ENCODE peak calls at places on chromosomes 5 and 9, in six cellular contexts. V is WERI-Rb-1, Z is neural crest cell, U is colonic mucosa, C is fibroblast of the aortic adventitia, J is HCT116. S is an unnamed sample.

GRCh38 chr5:132829742-132830435 is 558 bp downstream of the SHROOM1 start:
- DNase-seq in V (peak; percentile 86), Z (peak; percentile 68), U (peak; percentile 84), C (peak; percentile 59), J (peak; percentile 38), S (peak; percentile 67)

GRCh38 chr9:132789706-132790105 is 88.4 kb downstream of the AK8 start:
- DNase-seq in V (no peak), Z (no peak), U (peak; percentile 8), C (no peak), J (no peak), S (no peak)

GRCh38 chr9:113349434-113350337 is at the start of gene BSPRY:
- DNase-seq in V (no peak), Z (no peak), U (peak; percentile 63), C (no peak), J (peak; percentile 18), S (no peak)

GRCh38 chr5:14439087-14439841 is 142.3 kb upstream of the OTULINL start:
- DNase-seq in V (no peak), Z (no peak), U (no peak), C (peak; percentile 69), J (no peak), S (peak; percentile 36)

GRCh38 chr5:122400961-122401360 is 88.9 kb downstream of the SNCAIP start:
- DNase-seq in V (no peak), Z (no peak), U (no peak), C (no peak), J (no peak), S (no peak)

GRCh38 chr5:95178046-95178651 is 106.7 kb downstream of the MCTP1 start:
- DNase-seq in V (peak; percentile 83), Z (peak; percentile 25), U (no peak), C (peak; percentile 24), J (peak; percentile 29), S (peak; percentile 17)

GRCh38 chr5:32223972-32224608 is 50.0 kb upstream of the GOLPH3 start:
- DNase-seq in V (no peak), Z (no peak), U (no peak), C (peak; percentile 63), J (peak; percentile 24), S (peak; percentile 60)

GRCh38 chr5:156174225-156174624 is 152.7 kb upstream of the SGCD start:
- DNase-seq in V (no peak), Z (no peak), U (no peak), C (no peak), J (no peak), S (no peak)

GRCh38 chr5:147613359-147613758 is 103.5 kb upstream of the DPYSL3 start:
- DNase-seq in V (no peak), Z (no peak), U (no peak), C (peak; percentile 59), J (no peak), S (peak; percentile 84)

GRCh38 chr5:137604348-137605095 is 105.4 kb upstream of the SPOCK1 start:
- DNase-seq in V (peak; percentile 49), Z (no peak), U (no peak), C (no peak), J (no peak), S (no peak)

GRCh38 chr9:78697653-78698052 is 400.7 kb downstream of the PSAT1 start:
- DNase-seq in V (no peak), Z (no peak), U (no peak), C (no peak), J (no peak), S (no peak)

GRCh38 chr5:133945561-133945960 is 22.9 kb downstream of the C5orf15 start:
- DNase-seq in V (no peak), Z (no peak), U (no peak), C (no peak), J (no peak), S (no peak)

GRCh38 chr9:109699019-109699418 is 81.0 kb upstream of the PALM2AKAP2 start:
- DNase-seq in V (no peak), Z (no peak), U (no peak), C (no peak), J (no peak), S (no peak)

GRCh38 chr9:111438576-111439235 is 45.5 kb downstream of the ECPAS start:
- DNase-seq in V (no peak), Z (no peak), U (no peak), C (peak; percentile 52), J (no peak), S (peak; percentile 38)

GRCh38 chr9:133282454-133283238 is 7.6 kb upstream of the ABO start:
- DNase-seq in V (no peak), Z (no peak), U (peak; percentile 79), C (no peak), J (no peak), S (no peak)

GRCh38 chr5:3348576-3349535 is 246.8 kb upstream of the IRX1 start:
- DNase-seq in V (no peak), Z (no peak), U (peak; percentile 4), C (no peak), J (no peak), S (no peak)

GRCh38 chr5:125552486-125552885 is 806.0 kb upstream of the ZNF608 start:
- DNase-seq in V (no peak), Z (no peak), U (no peak), C (peak; percentile 21), J (no peak), S (no peak)

GRCh38 chr5:149959406-149960236 is 937 bp upstream of the SLC26A2 start:
- DNase-seq in V (peak; percentile 37), Z (no peak), U (no peak), C (peak; percentile 74), J (peak; percentile 87), S (peak; percentile 84)

DNA sequence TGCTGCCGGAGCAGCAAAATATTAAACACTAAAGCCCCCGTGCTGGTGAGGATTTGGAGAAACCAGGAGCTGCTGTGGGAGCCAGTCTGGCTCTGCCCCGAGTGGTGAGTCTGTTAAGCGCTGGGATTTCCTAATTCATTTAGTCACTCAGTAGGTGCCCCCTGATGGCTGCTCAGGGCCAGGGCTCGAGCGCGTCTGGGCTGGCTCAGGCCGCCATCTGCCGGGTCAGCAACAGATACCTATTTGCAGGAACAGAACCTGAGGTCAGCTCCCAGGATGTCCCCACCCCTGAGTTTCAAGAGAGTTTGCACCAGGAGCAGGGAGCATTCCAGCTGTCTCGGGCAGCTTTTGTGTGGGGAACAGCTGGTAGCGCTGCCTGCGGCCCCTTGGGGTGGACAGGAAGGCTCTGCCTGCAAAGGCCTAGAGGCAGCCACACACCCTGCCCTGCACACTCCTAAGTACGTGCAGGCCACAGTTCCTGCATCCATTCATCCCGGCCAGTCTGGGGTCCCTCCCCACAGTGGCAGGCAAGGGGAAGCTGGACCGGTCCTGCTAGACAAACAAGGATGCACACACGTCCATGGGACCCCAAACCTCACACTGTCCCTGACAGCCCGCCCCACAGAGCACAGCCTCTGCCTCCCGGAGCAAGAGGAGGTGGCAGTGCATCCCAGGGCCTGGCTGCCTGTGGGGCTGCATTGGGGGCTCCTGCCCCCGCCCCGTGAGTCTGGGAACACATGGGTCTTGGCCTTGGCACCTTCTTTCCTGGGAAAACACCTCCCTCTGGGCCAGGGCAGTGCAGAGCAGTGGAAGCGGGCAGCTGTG is 83.7 kb downstream of the ADAMTS2 start:
- DNase-seq in V (peak; percentile 79), Z (peak; percentile 37), U (no peak), C (no peak), J (no peak), S (peak; percentile 33)
- TF ChIP-seq CTCF in V (peak; percentile 65), Z (peak; percentile 52), U (no peak), C (peak; percentile 28), J (peak; percentile 35), S (peak; percentile 18)

DNA sequence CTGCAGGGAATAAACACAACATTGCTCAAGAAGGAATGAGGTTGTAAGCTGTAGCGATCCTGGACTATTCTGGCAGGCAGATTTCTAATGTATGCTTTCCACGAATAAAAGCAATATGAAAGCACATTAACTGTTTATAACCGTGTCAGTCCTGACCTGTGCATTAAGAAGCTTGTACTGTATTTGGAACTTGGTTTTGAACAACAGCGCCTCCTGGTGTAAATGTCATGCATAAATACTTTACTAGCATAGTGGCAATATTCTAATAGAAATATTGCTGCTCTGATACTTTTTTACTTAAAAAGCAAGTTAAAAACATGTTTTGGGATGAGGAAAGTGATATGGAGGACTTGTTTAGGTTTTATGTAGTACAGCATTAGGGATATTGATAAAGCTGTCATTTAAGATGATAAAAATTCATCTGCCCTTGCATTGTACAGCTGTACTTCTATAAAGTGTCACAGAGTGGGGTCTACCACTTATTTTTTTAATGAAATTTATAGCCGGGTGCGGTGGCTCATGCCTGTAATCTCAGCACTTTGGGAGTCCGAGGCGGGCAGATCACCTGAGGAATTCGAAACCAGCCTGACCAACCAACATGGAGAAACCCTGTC is 70.7 kb upstream of the GNE start:
- DNase-seq in V (peak; percentile 55), Z (peak; percentile 51), U (peak; percentile 79), C (peak; percentile 88), J (peak; percentile 63), S (peak; percentile 88)
- TF ChIP-seq CTCF in V (peak; percentile 52), Z (peak; percentile 93), U (peak; percentile 77), C (peak; percentile 74), J (peak; percentile 86), S (peak; percentile 76)

DNA sequence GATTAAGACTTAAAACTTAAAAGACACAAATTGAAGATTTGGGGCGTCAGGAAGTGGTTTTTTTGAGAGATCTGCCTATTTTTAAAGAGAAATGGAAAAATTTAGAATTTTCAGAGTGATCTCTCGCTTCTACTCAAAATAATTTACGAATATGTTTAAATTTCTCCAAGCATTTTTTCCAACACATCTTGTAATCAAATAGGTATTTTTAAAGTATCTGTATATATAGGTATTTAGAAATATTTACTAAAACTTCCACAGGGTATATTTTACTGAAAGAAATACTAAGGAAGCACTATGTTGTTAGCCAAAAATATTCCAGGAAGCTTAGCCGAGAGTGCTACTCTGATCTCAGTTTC is 9.8 kb upstream of the PCDHB1 start:
- DNase-seq in V (no peak), Z (no peak), U (no peak), C (no peak), J (no peak), S (no peak)
- TF ChIP-seq CTCF in V (no peak), Z (peak; percentile 29), U (no peak), C (no peak), J (no peak), S (no peak)

GRCh38 chr9:130328349-130328801 is 62.8 kb downstream of the HMCN2 start:
- DNase-seq in V (no peak), Z (no peak), U (peak; percentile 44), C (peak; percentile 13), J (no peak), S (peak; percentile 21)

GRCh38 chr9:130329061-130329460 is 63.5 kb downstream of the HMCN2 start:
- DNase-seq in V (no peak), Z (no peak), U (no peak), C (no peak), J (no peak), S (no peak)

GRCh38 chr9:130327781-130328348 is 62.3 kb downstream of the HMCN2 start:
- DNase-seq in V (peak; percentile 43), Z (no peak), U (peak; percentile 33), C (no peak), J (no peak), S (no peak)

GRCh38 chr9:130325921-130326320 is 60.4 kb downstream of the HMCN2 start:
- DNase-seq in V (no peak), Z (no peak), U (no peak), C (no peak), J (no peak), S (no peak)

DNA sequence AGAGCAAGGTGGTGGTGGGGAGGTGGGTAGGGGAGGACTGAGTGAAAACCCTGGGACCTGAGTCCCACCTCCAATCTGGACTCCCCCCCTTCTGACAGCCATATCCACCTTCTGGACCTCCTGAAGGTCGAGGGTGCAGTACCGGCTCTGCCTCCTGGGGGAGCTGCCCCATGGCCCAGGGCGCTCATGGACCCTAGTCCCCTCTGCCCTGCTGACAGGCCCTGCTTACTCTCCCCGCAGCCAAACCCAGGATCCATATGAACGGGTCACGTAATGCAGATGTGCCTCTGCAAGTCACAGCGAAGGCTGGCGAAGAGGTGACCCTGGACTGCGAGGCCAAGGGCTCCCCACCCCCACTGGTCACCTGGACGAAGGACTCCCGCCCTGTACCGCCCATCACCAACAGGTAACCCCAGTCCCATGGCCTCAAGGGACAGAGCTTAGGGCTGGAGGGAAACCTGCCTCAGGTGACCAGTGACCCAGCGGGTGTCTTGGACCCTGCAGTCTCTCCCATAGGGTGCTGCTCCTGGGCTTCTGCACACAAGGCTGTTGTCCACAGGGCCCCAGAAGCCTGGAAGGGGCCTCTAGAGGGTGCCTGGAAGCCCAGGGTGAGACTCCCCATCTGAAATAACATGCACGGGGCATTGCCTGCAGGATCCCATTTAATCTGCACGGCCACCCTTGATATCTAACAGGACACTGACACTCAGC is 61.7 kb downstream of the HMCN2 start:
- DNase-seq in V (peak; percentile 74), Z (no peak), U (no peak), C (no peak), J (no peak), S (no peak)
- TF ChIP-seq CTCF in V (peak; percentile 89), Z (peak; percentile 41), U (peak; percentile 16), C (peak; percentile 30), J (peak; percentile 65), S (peak; percentile 32)

S was measured in fibroblast of pulmonary artery.